ENCODE peak calls at places on chromosomes 13 and 19, in five cellular contexts. P is HCT116, S is K562, D is endothelial cell of umbilical vein, A is GM12878. Z is an unnamed sample.

GRCh38 chr13:36712785-36713184 is 39.0 kb downstream of the SERTM1 start:
- DNase-seq in P (no peak), S (no peak), D (no peak), A (no peak), Z (no peak)

GRCh38 chr13:114119196-114119595 is 13.2 kb downstream of the RASA3 start:
- DNase-seq in P (no peak), S (no peak), D (peak; percentile 97), A (no peak), Z (peak; percentile 56)

GRCh38 chr13:105979131-105979530 is 556.3 kb downstream of the EFNB2 start:
- DNase-seq in P (no peak), S (no peak), D (no peak), A (no peak), Z (no peak)

GRCh38 chr19:6161271-6161850 is 25.9 kb downstream of the ACSBG2 start:
- DNase-seq in P (peak; percentile 98), S (peak; percentile 92), D (peak; percentile 7), A (peak; percentile 52), Z (peak; percentile 77)

GRCh38 chr19:16078759-16079707 is 2.7 kb downstream of the TPM4 start:
- DNase-seq in P (peak; percentile 67), S (peak; percentile 53), D (peak; percentile 98), A (peak; percentile 94), Z (peak; percentile 94)

GRCh38 chr19:18468517-18468916 is 30.6 kb upstream of the ISYNA1 start:
- DNase-seq in P (no peak), S (no peak), D (no peak), A (no peak), Z (no peak)

GRCh38 chr13:47598340-47598911 is 402.6 kb downstream of the SUCLA2 start:
- DNase-seq in P (no peak), S (no peak), D (no peak), A (no peak), Z (no peak)

GRCh38 chr13:39597828-39598227 is 5.2 kb downstream of the LHFPL6 start:
- DNase-seq in P (no peak), S (no peak), D (peak; percentile 80), A (no peak), Z (peak; percentile 97)

GRCh38 chr13:99626461-99627082 is 125.3 kb downstream of the TM9SF2 start:
- DNase-seq in P (peak; percentile 37), S (no peak), D (no peak), A (no peak), Z (no peak)

GRCh38 chr13:112254900-112255299 is 121.3 kb upstream of the SPACA7 start:
- DNase-seq in P (no peak), S (no peak), D (no peak), A (no peak), Z (no peak)

GRCh38 chr13:25171517-25172302 is at the start of gene AMER2:
- DNase-seq in P (no peak), S (no peak), D (peak; percentile 21), A (no peak), Z (no peak)

GRCh38 chr19:49818691-49819331 is 722 bp downstream of the MED25 start:
- DNase-seq in P (no peak), S (peak; percentile 39), D (no peak), A (no peak), Z (no peak)

DNA sequence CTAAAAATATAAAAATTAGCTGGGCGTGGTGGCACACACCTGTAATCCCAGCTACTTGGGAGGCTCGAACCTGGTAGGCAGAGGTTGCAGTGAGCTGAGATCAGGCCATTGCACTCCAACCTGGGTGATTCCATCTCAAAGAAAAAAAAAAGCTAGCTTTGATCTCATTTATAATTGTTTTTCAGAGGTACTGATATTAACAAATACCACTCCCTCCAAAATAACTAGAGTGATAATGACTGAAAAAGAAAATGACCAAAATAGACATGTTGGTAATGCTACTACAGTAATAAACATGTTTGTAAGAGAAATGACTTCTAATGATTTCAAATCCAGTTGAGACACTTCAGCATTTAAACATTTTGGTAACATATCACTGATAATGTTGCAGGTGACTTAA is 13.0 kb downstream of the PDCD5 start:
- DNase-seq in P (no peak), S (no peak), D (no peak), A (no peak), Z (no peak)
- TF ChIP-seq EZH2 in P (no peak), S (no peak), D (no peak), A (no peak), Z (no peak)

GRCh38 chr19:17243854-17244617 is 1.7 kb downstream of the NR2F6 start:
- DNase-seq in P (no peak), S (peak; percentile 48), D (no peak), A (no peak), Z (no peak)

GRCh38 chr19:17242431-17243208 is 3.1 kb downstream of the NR2F6 start:
- DNase-seq in P (no peak), S (no peak), D (no peak), A (no peak), Z (no peak)

GRCh38 chr19:17244618-17245534 is 843 bp downstream of the NR2F6 start:
- DNase-seq in P (no peak), S (no peak), D (no peak), A (no peak), Z (no peak)

GRCh38 chr19:17245535-17245984 is at the start of gene NR2F6:
- DNase-seq in P (no peak), S (peak; percentile 80), D (no peak), A (no peak), Z (no peak)

DNA sequence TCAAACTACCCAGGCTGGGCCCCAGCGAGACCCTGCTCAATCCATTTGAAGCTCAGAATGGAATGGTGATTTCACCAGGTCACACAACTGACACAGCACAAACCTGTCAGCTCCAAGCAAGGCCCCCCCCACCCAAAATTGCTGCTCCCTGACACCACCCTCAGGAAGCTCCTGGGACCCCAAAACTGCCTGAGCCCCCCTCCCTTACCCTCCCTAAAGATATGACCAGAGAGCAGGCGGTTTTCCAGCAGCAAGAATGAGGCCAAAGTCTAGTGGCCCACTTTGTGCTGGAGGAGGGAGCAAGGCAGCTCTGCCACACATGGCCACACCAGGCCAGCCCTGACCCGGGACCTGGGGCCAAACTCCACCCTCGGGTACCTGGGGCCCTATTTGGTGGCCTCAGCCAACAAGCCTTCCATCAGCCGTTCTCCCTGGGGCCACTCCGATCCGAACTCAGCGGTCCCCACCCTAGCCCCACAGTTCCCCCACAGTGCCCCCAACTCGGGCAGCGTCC is 2.3 kb downstream of the NR2F6 start:
- DNase-seq in P (no peak), S (no peak), D (no peak), A (no peak), Z (no peak)
- H3K9ac ChIP-seq in P (peak overlapping the region; percentile 86), S (peak overlapping the region; percentile 91), D (peak overlapping the region; percentile 51), A (no peak overlapping the region), Z (no peak overlapping the region)

GRCh38 chr19:2282062-2282861 is at the start of gene PEAK3:
- DNase-seq in P (no peak), S (peak; percentile 59), D (peak; percentile 12), A (no peak), Z (no peak)
- TF ChIP-seq POLR2AphosphoS5 in P (no peak), S (no peak), D (no peak), A (no peak), Z (no peak)

DNA sequence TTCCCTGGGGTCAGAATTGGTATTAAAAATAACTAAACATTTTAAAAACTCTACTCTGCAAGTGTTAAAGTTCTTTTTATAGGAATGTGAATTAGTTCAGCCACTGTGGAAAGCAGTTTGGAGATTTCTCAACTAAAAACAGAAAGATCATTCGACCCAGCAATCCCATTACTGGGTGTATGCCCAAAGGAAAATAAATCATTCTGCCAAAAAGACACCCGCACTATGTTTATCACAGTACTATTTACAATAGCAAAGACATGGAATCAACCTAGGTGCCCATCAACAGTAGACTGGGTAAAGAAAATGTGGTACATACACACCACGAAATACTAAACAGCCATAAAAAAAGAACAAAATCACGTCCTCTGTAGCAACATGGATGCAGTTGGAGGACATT is 657 bp upstream of the THSD1 start:
- DNase-seq in P (no peak), S (no peak), D (no peak), A (no peak), Z (no peak)
- TF ChIP-seq EZH2 in P (no peak), S (no peak), D (no peak), A (no peak), Z (no peak)

GRCh38 chr19:32363632-32364031 is 18.2 kb downstream of the ZNF507 start:
- DNase-seq in P (no peak), S (no peak), D (no peak), A (no peak), Z (no peak)
- H3K9ac ChIP-seq in P (no peak overlapping the region), S (no peak overlapping the region), D (no peak overlapping the region), A (no peak overlapping the region), Z (no peak overlapping the region)

GRCh38 chr19:33376423-33376822 is 2.9 kb downstream of the CEBPG start:
- DNase-seq in P (peak; percentile 46), S (no peak), D (peak; percentile 92), A (no peak), Z (no peak)
- TF ChIP-seq POLR2AphosphoS5 in P (peak; percentile 38), S (no peak), D (peak; percentile 65), A (no peak), Z (no peak)

GRCh38 chr13:20193924-20194631 is 1.3 kb upstream of the GJB2 start:
- DNase-seq in P (no peak), S (no peak), D (no peak), A (no peak), Z (no peak)
- TF ChIP-seq EZH2 in P (no peak), S (no peak), D (peak; percentile 75), A (no peak), Z (no peak)

GRCh38 chr19:46471116-46471733 is at the start of gene PNMA8A:
- DNase-seq in P (no peak), S (peak; percentile 95), D (peak; percentile 54), A (no peak), Z (no peak)
- H3K9ac ChIP-seq in P (no peak within 1 kb of the TSS), S (peak within 1 kb of the TSS; percentile 90), D (peak within 1 kb of the TSS; percentile 27), A (no peak within 1 kb of the TSS), Z (peak within 1 kb of the TSS; percentile 73)

Z was measured in SK-N-MC.